ENCODE peak calls at places on chromosomes 13 and 19, in nine cellular contexts. One of them, this sample, is unnamed.

GRCh38 chr13:73984201-73984600 is 150.0 kb downstream of the KLF12 start:
- DNase-seq in GM20000: no peak
- DNase-seq in GM19239: no peak
- DNase-seq in foreskin fibroblast: no peak
- DNase-seq in amygdala: no peak
- DNase-seq in AG04450: no peak
- DNase-seq in CD4-positive, alpha-beta T cell: no peak
- DNase-seq in ACHN: no peak
- DNase-seq in amniotic epithelial cell: no peak
- DNase-seq in this sample: no peak

GRCh38 chr19:13026478-13026999 is 31.3 kb downstream of the NFIX start:
- DNase-seq in GM20000: no peak
- DNase-seq in GM19239: no peak
- DNase-seq in foreskin fibroblast: peak; percentile 70
- DNase-seq in amygdala: no peak
- DNase-seq in AG04450: no peak
- DNase-seq in CD4-positive, alpha-beta T cell: no peak
- DNase-seq in ACHN: peak; percentile 38
- DNase-seq in amniotic epithelial cell: peak; percentile 23
- DNase-seq in this sample: peak; percentile 93

GRCh38 chr19:17164644-17165043 is 50.5 kb upstream of the USE1 start:
- DNase-seq in GM20000: no peak
- DNase-seq in GM19239: no peak
- DNase-seq in foreskin fibroblast: no peak
- DNase-seq in amygdala: no peak
- DNase-seq in AG04450: no peak
- DNase-seq in CD4-positive, alpha-beta T cell: no peak
- DNase-seq in ACHN: no peak
- DNase-seq in amniotic epithelial cell: no peak
- DNase-seq in this sample: no peak

GRCh38 chr13:39916330-39916729 is 260.9 kb downstream of the COG6 start:
- DNase-seq in GM20000: no peak
- DNase-seq in GM19239: no peak
- DNase-seq in foreskin fibroblast: peak; percentile 44
- DNase-seq in amygdala: no peak
- DNase-seq in AG04450: no peak
- DNase-seq in CD4-positive, alpha-beta T cell: no peak
- DNase-seq in ACHN: no peak
- DNase-seq in amniotic epithelial cell: peak; percentile 83
- DNase-seq in this sample: no peak

GRCh38 chr19:41951686-41952172 is 7.4 kb downstream of the RABAC1 start:
- DNase-seq in GM20000: peak; percentile 85
- DNase-seq in GM19239: peak; percentile 74
- DNase-seq in foreskin fibroblast: peak; percentile 85
- DNase-seq in amygdala: peak; percentile 21
- DNase-seq in AG04450: peak; percentile 16
- DNase-seq in CD4-positive, alpha-beta T cell: peak; percentile 90
- DNase-seq in ACHN: peak; percentile 64
- DNase-seq in amniotic epithelial cell: peak; percentile 46
- DNase-seq in this sample: peak; percentile 49

GRCh38 chr19:43430976-43431375 is 16.3 kb downstream of the TEX101 start:
- DNase-seq in GM20000: no peak
- DNase-seq in GM19239: no peak
- DNase-seq in foreskin fibroblast: no peak
- DNase-seq in amygdala: no peak
- DNase-seq in AG04450: no peak
- DNase-seq in CD4-positive, alpha-beta T cell: no peak
- DNase-seq in ACHN: no peak
- DNase-seq in amniotic epithelial cell: no peak
- DNase-seq in this sample: no peak

GRCh38 chr13:97134364-97135095 is 87.6 kb upstream of the MBNL2 start:
- DNase-seq in GM20000: no peak
- DNase-seq in GM19239: no peak
- DNase-seq in foreskin fibroblast: no peak
- DNase-seq in amygdala: no peak
- DNase-seq in AG04450: no peak
- DNase-seq in CD4-positive, alpha-beta T cell: no peak
- DNase-seq in ACHN: no peak
- DNase-seq in amniotic epithelial cell: peak; percentile 83
- DNase-seq in this sample: no peak

GRCh38 chr13:60583911-60584753 is 187.1 kb downstream of the TDRD3 start:
- DNase-seq in GM20000: no peak
- DNase-seq in GM19239: no peak
- DNase-seq in foreskin fibroblast: peak; percentile 58
- DNase-seq in amygdala: no peak
- DNase-seq in AG04450: peak; percentile 29
- DNase-seq in CD4-positive, alpha-beta T cell: no peak
- DNase-seq in ACHN: no peak
- DNase-seq in amniotic epithelial cell: peak; percentile 74
- DNase-seq in this sample: peak; percentile 90

GRCh38 chr19:2044709-2045500 is 6.1 kb downstream of the MKNK2 start:
- DNase-seq in GM20000: no peak
- DNase-seq in GM19239: no peak
- DNase-seq in foreskin fibroblast: no peak
- DNase-seq in amygdala: no peak
- DNase-seq in AG04450: no peak
- DNase-seq in CD4-positive, alpha-beta T cell: no peak
- DNase-seq in ACHN: no peak
- DNase-seq in amniotic epithelial cell: no peak
- DNase-seq in this sample: no peak

GRCh38 chr19:46605356-46605821 is 4.3 kb downstream of the CALM3 start:
- DNase-seq in GM20000: no peak
- DNase-seq in GM19239: no peak
- DNase-seq in foreskin fibroblast: no peak
- DNase-seq in amygdala: no peak
- DNase-seq in AG04450: no peak
- DNase-seq in CD4-positive, alpha-beta T cell: no peak
- DNase-seq in ACHN: no peak
- DNase-seq in amniotic epithelial cell: no peak
- DNase-seq in this sample: no peak

GRCh38 chr13:59715591-59715990 is 448.1 kb downstream of the DIAPH3 start:
- DNase-seq in GM20000: no peak
- DNase-seq in GM19239: no peak
- DNase-seq in foreskin fibroblast: no peak
- DNase-seq in amygdala: no peak
- DNase-seq in AG04450: no peak
- DNase-seq in CD4-positive, alpha-beta T cell: no peak
- DNase-seq in ACHN: no peak
- DNase-seq in amniotic epithelial cell: peak; percentile 76
- DNase-seq in this sample: no peak

GRCh38 chr13:77988355-77988754 is 69.7 kb upstream of the EDNRB start:
- DNase-seq in GM20000: no peak
- DNase-seq in GM19239: no peak
- DNase-seq in foreskin fibroblast: no peak
- DNase-seq in amygdala: no peak
- DNase-seq in AG04450: no peak
- DNase-seq in CD4-positive, alpha-beta T cell: no peak
- DNase-seq in ACHN: no peak
- DNase-seq in amniotic epithelial cell: no peak
- DNase-seq in this sample: no peak

GRCh38 chr19:48540110-48540509 is 11.9 kb upstream of the SULT2B1 start:
- DNase-seq in GM20000: no peak
- DNase-seq in GM19239: no peak
- DNase-seq in foreskin fibroblast: peak; percentile 20
- DNase-seq in amygdala: no peak
- DNase-seq in AG04450: no peak
- DNase-seq in CD4-positive, alpha-beta T cell: no peak
- DNase-seq in ACHN: no peak
- DNase-seq in amniotic epithelial cell: no peak
- DNase-seq in this sample: no peak

GRCh38 chr13:86142080-86142479 is 342.9 kb upstream of the SLITRK6 start:
- DNase-seq in GM20000: no peak
- DNase-seq in GM19239: no peak
- DNase-seq in foreskin fibroblast: no peak
- DNase-seq in amygdala: no peak
- DNase-seq in AG04450: no peak
- DNase-seq in CD4-positive, alpha-beta T cell: no peak
- DNase-seq in ACHN: no peak
- DNase-seq in amniotic epithelial cell: no peak
- DNase-seq in this sample: no peak

GRCh38 chr19:47485210-47485609 is 1.2 kb upstream of the KPTN start:
- DNase-seq in GM20000: no peak
- DNase-seq in GM19239: no peak
- DNase-seq in foreskin fibroblast: no peak
- DNase-seq in amygdala: no peak
- DNase-seq in AG04450: no peak
- DNase-seq in CD4-positive, alpha-beta T cell: no peak
- DNase-seq in ACHN: no peak
- DNase-seq in amniotic epithelial cell: no peak
- DNase-seq in this sample: no peak